ENCODE peak calls at places on chromosome 16, in seven cellular contexts. N is IMR-90, M is gastrocnemius medialis, U is breast epithelium, P is ovary, Z is H54, S is Peyer's patch. Q is an unnamed sample.

GRCh38 chr16:30113031-30113710 is at the start of gene GDPD3:
- DNase-seq in U (no peak), Z (peak), P (no peak), M (no peak), S (peak), N (no peak), Q (no peak)

GRCh38 chr16:70646260-70647241 is at the start of gene IL34:
- DNase-seq in N (no peak), Z (no peak), U (no peak), M (peak), S (no peak), P (peak), Q (no peak)

GRCh38 chr16:14302031-14302398 is 230.9 kb downstream of the MRTFB start:
- DNase-seq in Z (peak), N (peak), P (peak), M (peak), S (peak), U (no peak), Q (peak)

GRCh38 chr16:47081113-47081512 is 62.6 kb downstream of the NETO2 start:
- DNase-seq in Z (no peak), M (no peak), U (no peak), P (no peak), N (no peak), S (no peak), Q (no peak)

GRCh38 chr16:12449374-12449773 is 354.3 kb downstream of the CPPED1 start:
- DNase-seq in N (no peak), M (no peak), Z (no peak), S (no peak), U (no peak), P (no peak), Q (no peak)

GRCh38 chr16:66003196-66003595 is 363.3 kb upstream of the CDH5 start:
- DNase-seq in U (no peak), Z (no peak), N (peak), M (no peak), P (no peak), S (no peak), Q (no peak)

GRCh38 chr16:802914-803750 is 2.6 kb upstream of the GNG13 start:
- DNase-seq in M (no peak), N (no peak), Z (no peak), P (no peak), U (no peak), S (no peak), Q (no peak)

GRCh38 chr16:679808-680624 is at the start of gene STUB1:
- DNase-seq in M (peak), U (peak), N (peak), S (peak), Z (peak), P (peak), Q (peak)

GRCh38 chr16:685967-686366 is 1.8 kb upstream of the JMJD8 start:
- DNase-seq in Z (peak), N (peak), M (peak), U (no peak), S (peak), P (peak), Q (no peak)

GRCh38 chr16:58109881-58110280 is 19.3 kb downstream of the CFAP20 start:
- DNase-seq in Z (no peak), N (no peak), P (no peak), M (no peak), S (no peak), U (no peak), Q (no peak)

GRCh38 chr16:77722315-77723107 is at the start of gene NUDT7:
- DNase-seq in P (peak), Z (peak), N (peak), U (peak), S (peak), M (peak), Q (peak)
- TF ChIP-seq POLR2A in P (peak), Z (peak), N (peak), U (no peak), S (peak), M (peak), Q (peak)

GRCh38 chr16:21990381-21990944 is 10.5 kb downstream of the PDZD9 start:
- DNase-seq in P (no peak), N (no peak), U (no peak), M (no peak), Z (no peak), S (no peak), Q (no peak)

GRCh38 chr16:21986692-21987246 is 14.1 kb downstream of the PDZD9 start:
- DNase-seq in U (no peak), S (no peak), P (no peak), N (no peak), M (no peak), Z (no peak), Q (no peak)

GRCh38 chr16:21985524-21985923 is 15.4 kb downstream of the PDZD9 start:
- DNase-seq in S (no peak), M (no peak), U (no peak), P (no peak), Z (no peak), N (no peak), Q (no peak)

GRCh38 chr16:21989141-21989540 is 11.8 kb downstream of the PDZD9 start:
- DNase-seq in S (no peak), U (no peak), M (no peak), N (peak), Z (no peak), P (no peak), Q (no peak)

GRCh38 chr16:21987498-21987897 is 13.4 kb downstream of the PDZD9 start:
- DNase-seq in N (no peak), S (no peak), P (no peak), U (no peak), M (no peak), Z (no peak), Q (no peak)
- TF ChIP-seq POLR2A in N (no peak), S (no peak), P (no peak), U (no peak), M (no peak), Z (no peak), Q (no peak)

DNA sequence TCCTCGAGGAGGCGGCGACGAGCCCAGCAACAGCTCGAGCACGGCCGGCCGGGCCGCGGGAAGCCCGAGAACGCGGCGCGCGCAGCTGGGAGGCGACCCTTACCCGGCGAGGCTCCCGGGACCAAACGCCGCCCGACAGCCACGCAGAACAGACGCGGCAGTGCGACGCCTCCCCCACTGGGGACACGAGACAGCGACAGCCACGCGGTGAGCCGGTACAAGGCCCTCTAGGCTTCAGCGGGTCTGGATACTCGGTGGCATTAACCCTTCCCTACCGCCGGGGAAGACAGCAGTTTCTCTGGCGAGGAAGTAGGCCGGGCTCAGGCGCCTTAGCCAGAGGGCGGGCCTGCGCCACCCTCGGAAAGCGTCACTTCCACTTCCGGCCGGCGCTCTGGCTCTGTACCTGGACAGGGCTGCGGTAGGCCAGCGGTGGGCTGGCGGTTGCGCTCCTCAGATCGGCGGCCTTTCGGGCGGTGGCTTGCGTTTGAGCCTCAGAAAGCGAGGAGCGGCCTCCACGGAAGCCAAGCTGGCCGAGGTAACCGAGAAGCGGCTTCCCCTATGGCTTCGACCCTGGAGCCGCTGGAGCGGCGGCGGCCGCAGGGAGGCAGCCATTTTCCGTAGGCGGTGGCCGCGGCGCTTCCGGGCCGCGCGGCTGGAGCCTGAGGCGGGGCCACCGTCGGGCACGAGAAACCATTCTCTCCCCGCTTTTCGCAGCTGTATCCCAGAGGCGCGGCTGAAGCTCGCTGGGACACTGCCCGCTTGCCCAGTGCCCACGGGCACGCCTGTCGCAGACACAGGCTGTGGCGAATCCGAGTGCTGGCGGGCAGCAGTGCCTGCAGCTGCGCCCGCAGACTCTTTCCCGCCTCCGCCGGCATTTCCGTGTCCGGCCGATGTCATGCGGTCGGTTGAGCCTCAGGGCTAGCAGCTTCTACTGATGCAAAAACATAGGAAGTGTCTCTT is at the start of the genes TIGD7 and ZNF75A:
- DNase-seq in N (peak), U (peak), P (peak), M (peak), Z (peak), S (peak), Q (peak)
- TF ChIP-seq POLR2A in N (peak), U (peak), P (peak), M (peak), Z (peak), S (peak), Q (peak)

DNA sequence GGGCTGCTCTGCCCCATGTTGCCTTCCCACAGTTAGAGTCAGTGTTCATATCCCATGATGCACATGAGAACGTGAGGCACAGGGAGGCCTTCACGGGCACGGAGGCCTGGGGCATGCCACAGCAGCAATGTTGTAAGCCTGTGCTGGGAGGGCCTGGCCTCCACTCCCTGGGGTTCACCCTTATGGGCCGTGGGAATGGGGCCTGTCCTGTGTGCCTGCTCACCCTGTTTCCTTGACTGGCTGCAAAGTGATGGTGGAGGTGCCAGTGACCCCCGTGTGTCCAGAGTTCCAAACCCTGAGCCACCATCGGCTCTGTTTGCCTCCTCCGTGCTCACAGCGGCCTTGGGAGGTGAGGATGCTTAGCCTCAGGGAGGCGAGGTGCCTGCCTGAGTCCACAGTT is 9.6 kb downstream of the POLR3E start:
- DNase-seq in N (no peak), Z (no peak), P (no peak), U (no peak), M (no peak), S (no peak), Q (no peak)
- TF ChIP-seq POLR2A in N (no peak), Z (no peak), P (no peak), U (no peak), M (no peak), S (no peak), Q (no peak)

GRCh38 chr16:3470723-3471122 is 24.6 kb downstream of the C16orf90 start:
- DNase-seq in P (no peak), Z (no peak), N (no peak), M (no peak), S (no peak), U (no peak), Q (no peak)
- TF ChIP-seq POLR2A in P (no peak), Z (no peak), N (no peak), M (no peak), S (no peak), U (no peak), Q (no peak)